ENCODE peak calls at places on chromosomes 4 and X, in nine cellular contexts. Z is fibroblast of lung; I is effector memory CD4-positive, alpha-beta T cell; T is suprapubic skin; O is sigmoid colon; K is OCI-LY7; M is left ventricle myocardium inferior; V is right lobe of liver; J is pancreas. Y is an unnamed sample. For H3K4me1, the result is how much of the 10 kb centered on the place peaks cover.

GRCh38 chr4:141329174-141329569 is 108.5 kb downstream of the ZNF330 start:
- DNase-seq in O (no peak), I (no peak), T (no peak), Z (peak), K (no peak), J (no peak), V (no peak), M (no peak), Y (no peak)

GRCh38 chrX:129748265-129748664 is 9.5 kb downstream of the XPNPEP2 start:
- DNase-seq in J (no peak), Z (peak), M (no peak), I (no peak), O (peak), T (no peak), K (no peak), V (no peak), Y (peak)

GRCh38 chr4:94534401-94535312 is 82.9 kb downstream of the PDLIM5 start:
- DNase-seq in V (no peak), Z (no peak), O (no peak), J (no peak), I (no peak), K (no peak), T (no peak), M (no peak), Y (no peak)

GRCh38 chr4:188372051-188372450 is 232.8 kb downstream of the TRIML1 start:
- DNase-seq in K (no peak), M (no peak), V (no peak), J (no peak), Z (peak), O (no peak), I (no peak), T (no peak), Y (no peak)

GRCh38 chr4:566508-567295 is 9.4 kb downstream of the TMEM271 start:
- DNase-seq in T (no peak), O (no peak), K (peak), V (no peak), J (no peak), M (no peak), Z (no peak), I (no peak), Y (no peak)

GRCh38 chrX:54776987-54777672 is 20.9 kb downstream of the ITIH6 start:
- DNase-seq in V (no peak), T (no peak), K (no peak), I (no peak), Z (no peak), J (no peak), M (no peak), O (no peak), Y (no peak)

GRCh38 chr4:35511851-35512250 is 732.5 kb downstream of the ARAP2 start:
- DNase-seq in Z (no peak), O (no peak), K (no peak), M (no peak), T (no peak), J (no peak), V (no peak), I (no peak), Y (no peak)

GRCh38 chrX:132267392-132267791 is 48.1 kb upstream of the RAP2C start:
- DNase-seq in V (no peak), K (no peak), O (no peak), Z (no peak), T (no peak), M (no peak), I (no peak), J (no peak), Y (no peak)

GRCh38 chr4:146643812-146644401 is 5.2 kb downstream of the POU4F2 start:
- DNase-seq in M (no peak), V (no peak), Z (peak), J (no peak), T (no peak), I (no peak), K (peak), O (no peak), Y (no peak)

GRCh38 chr4:10102981-10103330 is 13.6 kb downstream of the WDR1 start:
- DNase-seq in O (no peak), T (no peak), I (no peak), J (no peak), K (no peak), V (no peak), Z (no peak), M (no peak), Y (no peak)

GRCh38 chrX:14032383-14032782 is 2.7 kb upstream of the GEMIN8 start:
- DNase-seq in V (no peak), M (no peak), Z (peak), T (no peak), J (peak), K (peak), I (peak), O (no peak), Y (peak)

GRCh38 chr4:144611850-144612249 is 34.1 kb upstream of the HHIP start:
- DNase-seq in Z (peak), V (no peak), J (peak), K (peak), O (no peak), I (no peak), M (no peak), T (no peak), Y (no peak)

GRCh38 chr4:117096886-117097285 is 11.5 kb upstream of the TRAM1L1 start:
- DNase-seq in Z (no peak), M (no peak), J (no peak), T (no peak), V (no peak), I (no peak), O (no peak), K (no peak), Y (no peak)

GRCh38 chrX:40470830-40471429 is 109.8 kb upstream of the ATP6AP2 start:
- DNase-seq in Z (no peak), J (no peak), O (no peak), T (no peak), V (no peak), M (no peak), K (no peak), I (no peak), Y (no peak)

GRCh38 chr4:88659061-88659889 is 38.4 kb downstream of the NAP1L5 start:
- DNase-seq in M (no peak), V (peak), I (no peak), J (peak), K (peak), Z (peak), T (no peak), O (peak), Y (peak)

GRCh38 chrX:41108684-41109205 is 23.5 kb downstream of the USP9X start:
- DNase-seq in K (no peak), V (no peak), I (no peak), O (no peak), J (no peak), M (no peak), Z (no peak), T (no peak), Y (no peak)

GRCh38 chrX:107627792-107628661 is at the start of gene PRPS1:
- DNase-seq in M (peak), T (peak), K (peak), Z (peak), V (peak), O (peak), J (peak), I (peak), Y (peak)

GRCh38 chr4:72302981-72303704 is 265.9 kb downstream of the ADAMTS3 start:
- DNase-seq in O (no peak), Z (peak), I (no peak), K (peak), T (no peak), V (no peak), J (peak), M (no peak), Y (no peak)

GRCh38 chr4:110163327-110164070 is 34.9 kb downstream of the ELOVL6 start:
- DNase-seq in K (no peak), O (no peak), M (no peak), I (no peak), Z (peak), T (no peak), V (no peak), J (no peak), Y (no peak)

GRCh38 chr4:5912614-5913019 is 19.7 kb upstream of the CRMP1 start:
- DNase-seq in J (no peak), I (no peak), M (no peak), O (no peak), V (no peak), Z (no peak), K (no peak), T (no peak), Y (no peak)

GRCh38 chr4:85210353-85210752 is 243.9 kb upstream of the WDFY3 start:
- DNase-seq in M (no peak), Z (no peak), V (no peak), K (no peak), J (no peak), T (no peak), I (no peak), O (no peak), Y (no peak)

GRCh38 chrX:71365876-71366673 is at the start of gene TAF1:
- DNase-seq in J (peak), M (peak), K (peak), I (peak), Z (peak), O (peak), V (peak), T (peak), Y (peak)

GRCh38 chrX:120213438-120214265 is 37.0 kb upstream of the ZBTB33 start:
- DNase-seq in M (no peak), I (peak), V (no peak), O (no peak), K (peak), Z (peak), T (no peak), J (peak), Y (peak)

GRCh38 chr4:134465417-134465816 is 263.8 kb upstream of the PABPC4L start:
- DNase-seq in I (no peak), J (no peak), K (no peak), O (no peak), Z (no peak), V (no peak), M (no peak), T (no peak), Y (no peak)

GRCh38 chr4:163484906-163485305 is 9.6 kb upstream of the TMA16 start:
- DNase-seq in I (no peak), V (no peak), M (no peak), T (no peak), K (peak), J (peak), Z (peak), O (no peak), Y (no peak)

GRCh38 chr4:121253961-121254360 is 89.8 kb upstream of the TNIP3 start:
- DNase-seq in O (no peak), T (no peak), I (peak), M (no peak), Z (no peak), V (no peak), J (no peak), K (no peak), Y (no peak)

GRCh38 chr4:681736-682451 is 7.1 kb downstream of the SLC49A3 start:
- DNase-seq in K (no peak), T (peak), M (no peak), Z (no peak), O (peak), J (no peak), V (peak), I (peak), Y (no peak)

GRCh38 chr4:116055857-116056827 is 942.7 kb upstream of the NDST4 start:
- DNase-seq in I (no peak), M (no peak), K (peak), T (no peak), O (no peak), V (no peak), Z (peak), J (no peak), Y (no peak)

GRCh38 chrX:10381218-10381617 is 224.4 kb downstream of the CLCN4 start:
- DNase-seq in I (no peak), O (no peak), K (no peak), T (no peak), V (no peak), Z (no peak), M (no peak), J (no peak), Y (no peak)

GRCh38 chrX:1164322-1165288 is 47.8 kb downstream of the CRLF2 start:
- DNase-seq in K (peak), M (no peak), V (no peak), I (no peak), Z (no peak), J (no peak), T (peak), O (peak), Y (no peak)

GRCh38 chr4:161936625-161937133 is 227.1 kb downstream of the FSTL5 start:
- DNase-seq in M (no peak), T (no peak), K (no peak), J (no peak), V (no peak), Z (peak), I (no peak), O (no peak), Y (no peak)

DNA sequence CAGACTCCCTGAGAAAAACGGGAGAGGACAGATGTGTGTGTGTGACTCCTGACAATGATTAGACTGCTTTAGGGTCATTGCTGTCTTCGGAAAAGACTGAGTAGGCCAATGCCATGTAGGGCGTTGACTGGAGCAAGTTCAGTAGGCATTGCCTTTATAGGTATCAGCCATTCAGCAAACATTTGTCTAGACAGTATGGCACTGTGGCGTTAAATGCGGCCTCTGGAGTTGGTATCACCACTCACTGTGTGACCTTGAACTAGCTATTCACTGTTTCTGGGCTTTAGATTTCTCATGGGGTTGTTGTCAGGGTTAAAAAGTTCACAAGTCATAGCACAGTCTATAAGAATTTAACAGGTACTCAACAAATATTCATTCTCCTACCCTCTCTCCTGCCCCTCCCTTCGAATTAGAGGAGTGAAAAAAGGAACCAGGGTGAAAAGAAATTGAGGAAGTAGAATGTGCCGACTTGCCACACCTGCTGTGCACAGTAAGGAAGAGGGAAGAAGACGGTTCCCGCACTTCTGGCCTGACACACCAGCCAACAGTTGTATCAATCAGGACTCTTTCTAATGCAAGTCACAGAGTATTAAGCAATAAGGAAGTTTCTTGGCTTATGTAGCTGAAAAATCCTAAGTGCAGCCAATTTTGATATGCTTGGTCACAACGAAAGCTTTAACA is 83.2 kb upstream of the PLAC8 start:
- DNase-seq in J (peak), T (no peak), K (peak), O (peak), M (peak), V (no peak), Z (peak), I (no peak), Y (no peak)
- H3K4me1 ChIP-seq in J (under half), T (under half), K (under half), O (under half), M (under half), V (under half), Z (under half), I (under half), Y (under half)

GRCh38 chr4:74033721-74034120 is 4.8 kb downstream of the CXCL3 start:
- DNase-seq in V (no peak), J (no peak), Z (peak), K (no peak), T (no peak), M (no peak), I (no peak), O (no peak), Y (no peak)
- H3K4me1 ChIP-seq in V (under half), J (under half), Z (under half), K (under half), T (under half), M (under half), I (under half), O (under half), Y (under half)

GRCh38 chr4:143356493-143356892 is 19.8 kb downstream of the GAB1 start:
- DNase-seq in O (no peak), T (no peak), M (no peak), K (peak), J (no peak), Z (no peak), I (no peak), V (no peak), Y (no peak)

GRCh38 chr4:143354990-143355389 is 18.3 kb downstream of the GAB1 start:
- DNase-seq in O (no peak), J (no peak), T (no peak), V (no peak), M (no peak), Z (no peak), K (peak), I (no peak), Y (no peak)

GRCh38 chr4:143357161-143357845 is 20.6 kb downstream of the GAB1 start:
- DNase-seq in M (no peak), I (no peak), Z (no peak), K (peak), T (no peak), O (no peak), J (no peak), V (no peak), Y (no peak)

GRCh38 chr4:143353797-143354196 is 17.1 kb downstream of the GAB1 start:
- DNase-seq in J (no peak), Z (no peak), M (no peak), T (no peak), I (no peak), K (peak), V (no peak), O (no peak), Y (no peak)

DNA sequence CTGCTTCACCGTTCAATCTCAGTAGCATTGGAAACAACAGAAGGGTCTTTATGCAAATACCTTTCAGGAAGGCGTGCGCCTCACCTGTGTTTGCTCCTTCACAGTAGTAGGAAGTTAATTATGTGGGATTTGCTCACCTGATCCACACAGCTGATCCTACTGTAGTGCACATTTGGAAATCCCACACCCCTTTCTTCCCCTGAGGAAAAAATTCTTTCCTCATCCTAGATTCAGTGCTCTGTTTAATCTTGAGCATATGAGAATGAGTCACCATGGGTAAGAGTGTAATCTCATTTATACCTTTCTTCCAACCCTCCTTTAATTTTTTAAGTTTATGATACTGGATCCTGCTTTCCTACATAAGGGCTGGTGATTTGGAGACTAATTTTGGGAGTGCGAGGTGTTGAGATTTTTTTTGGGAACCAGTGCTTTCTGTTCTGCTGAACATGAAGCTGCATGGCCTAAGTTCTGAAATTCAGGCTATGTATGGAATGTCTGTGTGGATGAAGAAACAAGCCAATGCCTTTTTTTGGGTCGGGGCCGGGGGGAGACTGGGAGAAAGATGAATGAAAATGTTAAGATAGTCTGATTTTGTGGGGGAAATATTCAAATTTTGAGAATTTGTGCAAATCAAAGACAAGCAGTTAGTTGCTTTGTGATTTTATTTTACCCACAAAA is 19.0 kb downstream of the GAB1 start:
- DNase-seq in M (no peak), T (no peak), V (no peak), K (peak), I (no peak), Z (no peak), J (no peak), O (no peak), Y (no peak)
- H3K4me1 ChIP-seq in M (under half), T (half or more), V (under half), K (half or more), I (under half), Z (under half), J (half or more), O (half or more), Y (under half)

GRCh38 chr4:173486714-173487392 is 43.2 kb downstream of the HAND2 start:
- DNase-seq in V (no peak), K (no peak), I (no peak), J (no peak), Z (no peak), O (no peak), T (no peak), M (peak), Y (no peak)
- H3K4me1 ChIP-seq in V (under half), K (under half), I (under half), J (under half), Z (under half), O (under half), T (under half), M (under half), Y (under half)

DNA sequence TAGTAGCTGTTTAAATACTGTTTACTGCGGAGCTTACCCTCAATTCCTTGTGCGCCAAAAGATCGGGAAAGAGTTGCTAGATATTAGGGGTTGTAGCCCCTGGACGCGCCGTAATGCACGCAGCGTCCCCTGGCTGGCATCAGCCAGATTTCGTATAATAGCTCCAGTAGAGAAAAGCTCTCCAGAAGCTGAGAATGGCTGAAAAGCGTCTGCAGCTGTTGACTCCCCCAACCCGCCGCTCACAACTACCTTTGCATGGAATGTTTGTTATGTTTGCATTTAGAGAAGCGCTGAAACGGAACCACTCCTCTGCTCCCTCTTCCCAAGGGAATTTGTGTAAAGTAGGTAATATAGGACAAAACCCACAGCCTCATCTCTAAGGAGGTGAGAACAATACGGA is 3.7 kb downstream of the DOCK11 start:
- DNase-seq in O (no peak), K (no peak), T (no peak), M (no peak), J (no peak), Z (no peak), V (no peak), I (no peak), Y (no peak)
- H3K4me1 ChIP-seq in O (under half), K (half or more), T (under half), M (under half), J (under half), Z (under half), V (under half), I (under half), Y (under half)

GRCh38 chr4:37994569-37994968 is 34.4 kb downstream of the PTTG2 start:
- DNase-seq in T (no peak), J (no peak), M (no peak), I (no peak), V (no peak), K (peak), O (no peak), Z (no peak), Y (no peak)

GRCh38 chr4:37995981-37996770 is 36.0 kb downstream of the PTTG2 start:
- DNase-seq in K (no peak), I (no peak), J (no peak), O (no peak), T (no peak), V (no peak), Z (no peak), M (peak), Y (no peak)

GRCh38 chr4:37995299-37995821 is 35.2 kb downstream of the PTTG2 start:
- DNase-seq in K (no peak), Z (no peak), I (no peak), J (no peak), M (no peak), O (no peak), V (no peak), T (no peak), Y (no peak)

GRCh38 chr4:37999000-37999745 is 39.0 kb downstream of the PTTG2 start:
- DNase-seq in Z (no peak), T (no peak), M (no peak), J (no peak), O (no peak), K (peak), V (peak), I (no peak), Y (no peak)

DNA sequence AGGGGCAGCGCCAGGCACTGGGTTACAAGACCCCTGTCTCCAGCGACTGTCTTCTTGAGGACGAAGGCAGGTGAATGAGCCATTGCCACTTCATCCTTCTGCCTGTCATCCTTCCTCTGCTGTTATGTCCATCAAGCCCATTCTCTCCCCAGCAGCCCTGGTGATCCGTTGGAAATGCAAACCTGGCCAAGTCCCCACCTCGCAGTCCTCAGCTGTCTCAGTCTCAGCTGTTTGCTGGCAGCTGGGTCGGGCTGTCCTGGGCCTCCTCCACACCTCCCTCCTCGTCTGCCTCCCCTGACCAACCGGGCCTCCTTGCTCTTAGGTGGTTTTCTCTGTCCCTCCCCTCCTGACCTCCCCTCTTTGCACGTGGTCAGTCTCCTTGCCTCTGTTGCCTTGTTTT is 38.0 kb downstream of the PTTG2 start:
- DNase-seq in O (no peak), Z (no peak), T (no peak), V (no peak), I (no peak), K (no peak), J (no peak), M (no peak), Y (no peak)
- H3K4me1 ChIP-seq in O (half or more), Z (under half), T (under half), V (under half), I (under half), K (half or more), J (under half), M (half or more), Y (under half)

Y was measured in tibial nerve.